ENCODE peak calls at places on chromosomes 12 and 14, in five cellular contexts. One of them, this sample, is unnamed.

GRCh38 chr12:68042212-68042699 is 53.0 kb downstream of the IFNG-AS1 start:
- DNase-seq in Panc1: no peak
- DNase-seq in PC-3: no peak
- DNase-seq in WERI-Rb-1: peak
- DNase-seq in uterus: no peak
- DNase-seq in this sample: no peak

GRCh38 chr12:103956515-103957027 is 9.1 kb upstream of the TDG start:
- DNase-seq in Panc1: no peak
- DNase-seq in PC-3: peak
- DNase-seq in WERI-Rb-1: no peak
- DNase-seq in uterus: no peak
- DNase-seq in this sample: no peak

GRCh38 chr12:118060301-118061010 is 523 bp downstream of the WSB2 start:
- DNase-seq in Panc1: no peak
- DNase-seq in PC-3: peak
- DNase-seq in WERI-Rb-1: peak
- DNase-seq in uterus: peak
- DNase-seq in this sample: no peak

GRCh38 chr14:74546416-74546815 is 52.9 kb downstream of the ISCA2 start:
- DNase-seq in Panc1: no peak
- DNase-seq in PC-3: no peak
- DNase-seq in WERI-Rb-1: no peak
- DNase-seq in uterus: no peak
- DNase-seq in this sample: no peak

GRCh38 chr12:92292016-92292415 is 146.4 kb upstream of the BTG1 start:
- DNase-seq in Panc1: no peak
- DNase-seq in PC-3: no peak
- DNase-seq in WERI-Rb-1: no peak
- DNase-seq in uterus: no peak
- DNase-seq in this sample: no peak

GRCh38 chr12:94172031-94172430 is 23.7 kb downstream of the PLXNC1 start:
- DNase-seq in Panc1: no peak
- DNase-seq in PC-3: peak
- DNase-seq in WERI-Rb-1: no peak
- DNase-seq in uterus: no peak
- DNase-seq in this sample: no peak

GRCh38 chr12:26473291-26473690 is 277.9 kb downstream of the SSPN start:
- DNase-seq in Panc1: no peak
- DNase-seq in PC-3: peak
- DNase-seq in WERI-Rb-1: no peak
- DNase-seq in uterus: no peak
- DNase-seq in this sample: no peak

GRCh38 chr12:68532204-68532886 is 78.4 kb upstream of the RAP1B start:
- DNase-seq in Panc1: no peak
- DNase-seq in PC-3: no peak
- DNase-seq in WERI-Rb-1: no peak
- DNase-seq in uterus: no peak
- DNase-seq in this sample: no peak

GRCh38 chr14:53979747-53980642 is 23.4 kb upstream of the BMP4 start:
- DNase-seq in Panc1: no peak
- DNase-seq in PC-3: no peak
- DNase-seq in WERI-Rb-1: no peak
- DNase-seq in uterus: no peak
- DNase-seq in this sample: no peak

GRCh38 chr14:104893435-104894207 is 28.6 kb downstream of the CEP170B start:
- DNase-seq in Panc1: no peak
- DNase-seq in PC-3: no peak
- DNase-seq in WERI-Rb-1: peak
- DNase-seq in uterus: peak
- DNase-seq in this sample: no peak

GRCh38 chr12:32034045-32034444 is 72.6 kb upstream of the BICD1 start:
- DNase-seq in Panc1: no peak
- DNase-seq in PC-3: no peak
- DNase-seq in WERI-Rb-1: no peak
- DNase-seq in uterus: no peak
- DNase-seq in this sample: no peak

GRCh38 chr14:23242076-23242475 is 4.3 kb downstream of the RNF212B start:
- DNase-seq in Panc1: no peak
- DNase-seq in PC-3: no peak
- DNase-seq in WERI-Rb-1: no peak
- DNase-seq in uterus: no peak
- DNase-seq in this sample: no peak

DNA sequence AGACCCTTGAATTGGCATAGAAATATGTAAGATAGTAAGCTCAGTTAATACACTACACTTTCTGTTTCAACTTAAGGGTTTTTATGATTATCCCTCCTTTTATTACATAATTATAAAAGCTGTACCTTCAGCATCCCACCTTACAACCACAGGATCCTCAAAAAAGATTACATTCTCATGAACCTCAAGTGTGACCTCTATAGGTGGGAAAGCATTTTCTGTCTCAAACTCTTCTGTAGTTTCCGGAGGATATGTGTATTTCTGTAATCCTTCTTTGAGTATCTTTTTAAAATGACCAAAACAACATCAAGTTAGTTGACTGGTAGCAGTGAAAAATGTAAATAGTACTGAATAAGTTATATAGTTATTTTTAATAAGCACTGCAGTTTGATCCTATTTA is 75.9 kb downstream of the DNAI7 start:
- DNase-seq in Panc1: no peak
- DNase-seq in PC-3: no peak
- DNase-seq in WERI-Rb-1: no peak
- DNase-seq in uterus: no peak
- DNase-seq in this sample: no peak
- TF ChIP-seq CTCF in Panc1: no peak
- TF ChIP-seq CTCF in PC-3: peak
- TF ChIP-seq CTCF in WERI-Rb-1: no peak
- TF ChIP-seq CTCF in uterus: no peak
- TF ChIP-seq CTCF in this sample: no peak

GRCh38 chr12:111598637-111599458 is at the start of gene ATXN2:
- DNase-seq in Panc1: no peak
- DNase-seq in PC-3: peak
- DNase-seq in WERI-Rb-1: peak
- DNase-seq in uterus: peak
- DNase-seq in this sample: no peak

GRCh38 chr12:111600296-111600562 is 1.1 kb upstream of the ATXN2 start:
- DNase-seq in Panc1: no peak
- DNase-seq in PC-3: no peak
- DNase-seq in WERI-Rb-1: no peak
- DNase-seq in uterus: no peak
- DNase-seq in this sample: no peak

GRCh38 chr12:111596985-111597730 is 2.0 kb downstream of the ATXN2 start:
- DNase-seq in Panc1: peak
- DNase-seq in PC-3: peak
- DNase-seq in WERI-Rb-1: peak
- DNase-seq in uterus: peak
- DNase-seq in this sample: no peak

GRCh38 chr12:111599459-111600295 is 562 bp upstream of the ATXN2 start:
- DNase-seq in Panc1: peak
- DNase-seq in PC-3: peak
- DNase-seq in WERI-Rb-1: peak
- DNase-seq in uterus: peak
- DNase-seq in this sample: peak

DNA sequence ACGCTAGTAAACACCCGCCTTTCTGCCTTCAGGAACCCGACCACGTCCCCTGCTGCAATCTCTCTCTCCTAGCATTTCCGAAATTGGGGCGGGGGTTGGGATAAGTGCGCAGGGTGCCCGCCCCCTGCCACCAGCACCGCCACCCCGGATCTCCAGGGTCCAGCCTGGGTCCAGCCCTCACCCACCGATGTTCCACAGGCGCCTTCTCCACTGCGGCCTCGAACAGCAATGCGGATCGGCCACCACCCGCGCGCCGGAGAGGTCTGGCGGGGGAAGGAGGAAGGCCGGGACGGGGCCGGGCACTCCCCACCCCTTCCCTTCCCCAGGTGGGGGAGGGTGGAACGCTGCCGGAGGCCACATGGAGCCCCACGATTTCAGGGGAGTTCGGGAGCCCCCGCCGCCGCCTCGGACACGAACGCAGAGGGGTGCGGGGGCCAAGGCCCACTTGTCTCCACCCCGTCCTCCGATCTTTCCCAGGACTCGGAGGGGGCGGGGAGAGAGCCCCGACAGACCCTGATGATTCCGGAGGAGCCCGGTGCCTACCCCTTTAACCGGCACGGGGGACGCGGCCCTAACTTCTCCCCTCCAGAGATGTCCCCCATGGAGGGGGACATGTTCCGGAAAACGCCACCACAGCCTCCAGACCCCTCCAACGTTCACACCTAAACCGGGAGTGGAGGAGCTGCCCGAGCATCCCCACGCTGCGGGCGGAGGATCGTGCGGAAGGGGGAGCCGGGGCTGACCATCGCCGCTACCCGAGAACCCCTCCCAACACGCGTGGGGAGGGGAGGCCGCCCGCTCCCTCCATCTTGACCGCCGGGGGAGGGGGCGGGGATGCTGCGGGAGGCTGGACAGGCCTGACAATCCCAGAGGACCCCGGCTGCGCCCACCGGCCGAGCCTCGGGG is 1.1 kb downstream of the ATXN2 start:
- DNase-seq in Panc1: no peak
- DNase-seq in PC-3: peak
- DNase-seq in WERI-Rb-1: peak
- DNase-seq in uterus: peak
- DNase-seq in this sample: no peak
- H3K27ac ChIP-seq in Panc1: peak
- H3K27ac ChIP-seq in PC-3: peak
- H3K27ac ChIP-seq in WERI-Rb-1: peak
- H3K27ac ChIP-seq in uterus: peak
- H3K27ac ChIP-seq in this sample: peak

GRCh38 chr12:7091171-7091570 is 1.1 kb downstream of the C1R start:
- DNase-seq in Panc1: no peak
- DNase-seq in PC-3: no peak
- DNase-seq in WERI-Rb-1: no peak
- DNase-seq in uterus: no peak
- DNase-seq in this sample: no peak
- H3K4me3 ChIP-seq in Panc1: no peak
- H3K4me3 ChIP-seq in PC-3: no peak
- H3K4me3 ChIP-seq in WERI-Rb-1: no peak
- H3K4me3 ChIP-seq in uterus: peak
- H3K4me3 ChIP-seq in this sample: peak

DNA sequence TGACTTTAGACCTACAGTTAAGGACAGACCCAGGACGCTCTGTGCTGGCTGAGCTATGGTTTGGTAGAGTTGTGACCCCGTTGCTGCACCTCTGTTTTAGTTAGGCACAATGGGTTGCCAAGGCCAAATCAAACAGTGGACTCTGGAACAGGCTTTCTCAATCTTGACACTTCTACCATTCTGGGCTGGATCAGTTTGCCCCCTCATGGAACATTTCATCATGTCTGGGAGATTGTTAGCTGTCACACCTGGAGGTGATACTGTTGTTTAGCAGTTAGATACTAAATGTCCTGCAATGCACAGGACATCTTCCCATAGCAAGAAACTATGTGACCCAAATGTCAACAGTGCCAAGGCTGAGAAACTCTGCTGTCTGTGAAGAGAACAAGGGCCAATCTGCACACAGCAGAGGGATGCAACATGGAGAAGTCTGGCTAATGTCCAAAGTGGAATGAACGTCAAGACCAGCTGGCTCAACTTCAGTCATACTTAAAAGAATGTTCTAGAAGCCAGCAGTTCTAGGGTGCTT is 65.6 kb upstream of the DICER1 start:
- DNase-seq in Panc1: no peak
- DNase-seq in PC-3: no peak
- DNase-seq in WERI-Rb-1: no peak
- DNase-seq in uterus: no peak
- DNase-seq in this sample: no peak
- TF ChIP-seq CTCF in Panc1: no peak
- TF ChIP-seq CTCF in PC-3: no peak
- TF ChIP-seq CTCF in WERI-Rb-1: no peak
- TF ChIP-seq CTCF in uterus: no peak
- TF ChIP-seq CTCF in this sample: no peak

GRCh38 chr14:63493246-63493645 is 49.9 kb downstream of the PPP2R5E start:
- DNase-seq in Panc1: no peak
- DNase-seq in PC-3: peak
- DNase-seq in WERI-Rb-1: peak
- DNase-seq in uterus: no peak
- DNase-seq in this sample: no peak
- H3K27ac ChIP-seq in Panc1: no peak
- H3K27ac ChIP-seq in PC-3: peak
- H3K27ac ChIP-seq in WERI-Rb-1: no peak
- H3K27ac ChIP-seq in uterus: no peak
- H3K27ac ChIP-seq in this sample: no peak

GRCh38 chr12:132925597-132926416 is 30.3 kb downstream of the ZNF605 start:
- DNase-seq in Panc1: no peak
- DNase-seq in PC-3: no peak
- DNase-seq in WERI-Rb-1: no peak
- DNase-seq in uterus: no peak
- DNase-seq in this sample: no peak

GRCh38 chr12:132922676-132923075 is 33.4 kb downstream of the ZNF605 start:
- DNase-seq in Panc1: no peak
- DNase-seq in PC-3: no peak
- DNase-seq in WERI-Rb-1: no peak
- DNase-seq in uterus: no peak
- DNase-seq in this sample: no peak

GRCh38 chr12:132926417-132926833 is 29.7 kb downstream of the ZNF605 start:
- DNase-seq in Panc1: no peak
- DNase-seq in PC-3: no peak
- DNase-seq in WERI-Rb-1: no peak
- DNase-seq in uterus: no peak
- DNase-seq in this sample: no peak

GRCh38 chr12:132923356-132923909 is 32.7 kb downstream of the ZNF605 start:
- DNase-seq in Panc1: no peak
- DNase-seq in PC-3: no peak
- DNase-seq in WERI-Rb-1: no peak
- DNase-seq in uterus: no peak
- DNase-seq in this sample: no peak

GRCh38 chr12:132924356-132924755 is 31.8 kb downstream of the ZNF605 start:
- DNase-seq in Panc1: no peak
- DNase-seq in PC-3: no peak
- DNase-seq in WERI-Rb-1: no peak
- DNase-seq in uterus: no peak
- DNase-seq in this sample: no peak
- H3K4me3 ChIP-seq in Panc1: no peak
- H3K4me3 ChIP-seq in PC-3: no peak
- H3K4me3 ChIP-seq in WERI-Rb-1: no peak
- H3K4me3 ChIP-seq in uterus: no peak
- H3K4me3 ChIP-seq in this sample: no peak

DNA sequence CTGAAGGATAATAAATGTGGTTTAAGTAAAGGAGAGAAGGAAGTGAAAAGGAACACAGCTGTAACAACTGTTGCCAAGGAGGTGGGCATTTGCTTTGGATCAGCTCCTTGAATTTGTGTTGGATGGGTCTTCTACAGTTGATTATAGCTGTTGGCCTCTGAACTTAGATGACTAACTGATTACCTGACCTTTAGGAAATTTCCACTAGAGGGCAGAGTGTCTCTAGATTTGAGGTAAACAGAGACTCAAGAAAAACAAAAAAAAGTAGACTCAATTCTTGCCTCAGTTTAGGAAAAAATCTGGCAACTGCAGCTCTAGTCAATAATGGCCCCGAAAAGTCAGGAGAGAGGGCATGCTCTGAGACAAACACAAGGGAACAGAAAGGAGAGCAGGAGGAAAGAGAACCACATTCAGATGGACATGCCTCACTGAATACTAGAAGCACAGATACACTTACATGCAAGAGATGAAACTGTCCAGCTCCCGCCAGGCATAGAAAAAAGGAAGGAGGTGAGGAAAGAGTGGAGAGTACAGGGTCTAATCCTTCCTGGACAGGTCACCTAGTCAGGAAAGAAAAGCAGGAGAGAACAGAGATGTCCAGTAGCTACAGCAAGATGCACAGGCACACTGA is 20.6 kb downstream of the COX14 start:
- DNase-seq in Panc1: no peak
- DNase-seq in PC-3: peak
- DNase-seq in WERI-Rb-1: no peak
- DNase-seq in uterus: no peak
- DNase-seq in this sample: no peak
- TF ChIP-seq CTCF in Panc1: no peak
- TF ChIP-seq CTCF in PC-3: peak
- TF ChIP-seq CTCF in WERI-Rb-1: peak
- TF ChIP-seq CTCF in uterus: peak
- TF ChIP-seq CTCF in this sample: peak

This sample was measured in AG04450.